ENCODE peak calls at places on chromosome 12, in eight cellular contexts. F is AML-193; N is GM12865; H is stimulated activated CD4-positive, alpha-beta T cell treated with anti-CD3 and anti-CD28 coated beads, Interleukin-12 subunit alpha, Interleukin-12 subunit beta, amount 100 ng/mL, for 4 hours; W is Calu3; K is IMR-90; Y is AG08396; Z is Right ventricle myocardium superior. G is an unnamed sample.

GRCh38 chr12:80262372-80263170 is 163.2 kb downstream of the OTOGL start:
- DNase-seq in F (no peak), N (no peak), H (no peak), W (no peak), K (peak; percentile 26), Y (no peak), Z (no peak), G (no peak)

GRCh38 chr12:2288471-2288870 is 235.7 kb downstream of the CACNA1C start:
- DNase-seq in F (no peak), N (no peak), H (no peak), W (no peak), K (no peak), Y (no peak), Z (no peak), G (no peak)

GRCh38 chr12:118641249-118641648 is 264.9 kb downstream of the SUDS3 start:
- DNase-seq in F (no peak), N (no peak), H (no peak), W (no peak), K (no peak), Y (no peak), Z (no peak), G (no peak)

GRCh38 chr12:1935242-1935641 is 16.8 kb upstream of the CACNA2D4 start:
- DNase-seq in F (no peak), N (no peak), H (no peak), W (no peak), K (no peak), Y (no peak), Z (no peak), G (no peak)

GRCh38 chr12:32809846-32810245 is 54.1 kb upstream of the YARS2 start:
- DNase-seq in F (no peak), N (no peak), H (no peak), W (no peak), K (no peak), Y (no peak), Z (no peak), G (no peak)

GRCh38 chr12:1582709-1583050 is 11.7 kb downstream of the FBXL14 start:
- DNase-seq in F (no peak), N (no peak), H (no peak), W (no peak), K (no peak), Y (no peak), Z (no peak), G (no peak)

GRCh38 chr12:124921200-124922008 is 7.0 kb upstream of the UBC start:
- DNase-seq in F (no peak), N (peak; percentile 97), H (peak; percentile 73), W (peak; percentile 77), K (peak; percentile 66), Y (peak; percentile 28), Z (peak; percentile 61), G (no peak)

GRCh38 chr12:6135071-6135470 is 10.6 kb upstream of the VWF start:
- DNase-seq in F (no peak), N (no peak), H (no peak), W (no peak), K (peak; percentile 44), Y (no peak), Z (no peak), G (no peak)

GRCh38 chr12:59131462-59131861 is 211.2 kb upstream of the LRIG3 start:
- DNase-seq in F (no peak), N (no peak), H (no peak), W (no peak), K (no peak), Y (no peak), Z (no peak), G (no peak)

GRCh38 chr12:117092511-117092780 is 6.8 kb downstream of the TESC start:
- DNase-seq in F (no peak), N (no peak), H (no peak), W (no peak), K (no peak), Y (no peak), Z (no peak), G (no peak)

GRCh38 chr12:55637467-55637866 is 775 bp downstream of the OR10P1 start:
- DNase-seq in F (no peak), N (no peak), H (no peak), W (no peak), K (no peak), Y (no peak), Z (no peak), G (no peak)

GRCh38 chr12:26240329-26240815 is 45.0 kb downstream of the SSPN start:
- DNase-seq in F (no peak), N (no peak), H (no peak), W (peak; percentile 24), K (no peak), Y (no peak), Z (no peak), G (no peak)

GRCh38 chr12:118494776-118495175 is 118.4 kb downstream of the SUDS3 start:
- DNase-seq in F (no peak), N (no peak), H (no peak), W (no peak), K (no peak), Y (no peak), Z (no peak), G (no peak)

GRCh38 chr12:32399373-32400113 is at the start of gene FGD4:
- DNase-seq in F (peak; percentile 80), N (peak; percentile 73), H (peak; percentile 36), W (peak; percentile 89), K (peak; percentile 56), Y (peak; percentile 93), Z (peak; percentile 94), G (peak; percentile 80)

GRCh38 chr12:22056607-22057006 is 10.6 kb downstream of the CMAS start:
- DNase-seq in F (no peak), N (no peak), H (no peak), W (no peak), K (no peak), Y (no peak), Z (no peak), G (no peak)

GRCh38 chr12:23564454-23564853 is 385.0 kb downstream of the SOX5 start:
- DNase-seq in F (no peak), N (no peak), H (no peak), W (no peak), K (no peak), Y (no peak), Z (no peak), G (no peak)

GRCh38 chr12:75446857-75447256 is 33.7 kb upstream of the GLIPR1 start:
- DNase-seq in F (no peak), N (no peak), H (no peak), W (no peak), K (peak; percentile 85), Y (peak; percentile 27), Z (no peak), G (no peak)

GRCh38 chr12:114403690-114404450 is 2.1 kb downstream of the TBX5 start:
- DNase-seq in F (no peak), N (no peak), H (no peak), W (no peak), K (peak; percentile 69), Y (no peak), Z (peak; percentile 71), G (no peak)

GRCh38 chr12:112803620-112804279 is 12.2 kb downstream of the RPH3A start:
- DNase-seq in F (no peak), N (no peak), H (no peak), W (no peak), K (no peak), Y (no peak), Z (no peak), G (no peak)

GRCh38 chr12:109310247-109311125 is 1.4 kb upstream of the FOXN4 start:
- DNase-seq in F (no peak), N (no peak), H (peak; percentile 5), W (no peak), K (no peak), Y (no peak), Z (no peak), G (no peak)

G was measured in caudate nucleus.